ENCODE peak calls at places on chromosomes 16 and 17, in five cellular contexts. One of them, this sample, is unnamed.
A peak's percentile ranks its signal among the peaks of the same experiment; 100 is the strongest.

GRCh38 chr17:71184716-71185115 is 936.1 kb upstream of the SOX9 start:
- DNase-seq in right atrium auricular region: no peak
- DNase-seq in heart left ventricle: peak; percentile 13
- DNase-seq in tibial artery: no peak
- DNase-seq in esophagus squamous epithelium: no peak
- DNase-seq in this sample: no peak

GRCh38 chr17:4896332-4897197 is 2.8 kb upstream of the C17orf107 start:
- DNase-seq in heart left ventricle: no peak
- DNase-seq in esophagus squamous epithelium: no peak
- DNase-seq in tibial artery: no peak
- DNase-seq in right atrium auricular region: no peak
- DNase-seq in this sample: no peak

GRCh38 chr17:81444610-81445339 is 49.5 kb downstream of the BAHCC1 start:
- DNase-seq in tibial artery: no peak
- DNase-seq in esophagus squamous epithelium: no peak
- DNase-seq in right atrium auricular region: no peak
- DNase-seq in heart left ventricle: no peak
- DNase-seq in this sample: no peak

GRCh38 chr16:57358527-57359095 is at the start of gene CCL22:
- DNase-seq in esophagus squamous epithelium: no peak
- DNase-seq in heart left ventricle: no peak
- DNase-seq in right atrium auricular region: no peak
- DNase-seq in tibial artery: peak; percentile 47
- DNase-seq in this sample: no peak

GRCh38 chr17:45288825-45289224 is 26.9 kb upstream of the SPATA32 start:
- DNase-seq in heart left ventricle: peak; percentile 64
- DNase-seq in right atrium auricular region: no peak
- DNase-seq in tibial artery: no peak
- DNase-seq in esophagus squamous epithelium: no peak
- DNase-seq in this sample: peak; percentile 40

GRCh38 chr17:2266045-2266864 is 37.3 kb downstream of the SMG6 start:
- DNase-seq in heart left ventricle: no peak
- DNase-seq in esophagus squamous epithelium: no peak
- DNase-seq in right atrium auricular region: no peak
- DNase-seq in tibial artery: no peak
- DNase-seq in this sample: no peak

GRCh38 chr17:31533546-31534155 is 142.2 kb downstream of the RAB11FIP4 start:
- DNase-seq in heart left ventricle: no peak
- DNase-seq in tibial artery: no peak
- DNase-seq in right atrium auricular region: no peak
- DNase-seq in esophagus squamous epithelium: no peak
- DNase-seq in this sample: no peak

GRCh38 chr16:68563631-68564366 is 24.7 kb downstream of the ZFP90 start:
- DNase-seq in esophagus squamous epithelium: no peak
- DNase-seq in right atrium auricular region: no peak
- DNase-seq in heart left ventricle: no peak
- DNase-seq in tibial artery: no peak
- DNase-seq in this sample: no peak

GRCh38 chr16:12253731-12254130 is 277.2 kb downstream of the SNX29 start:
- DNase-seq in heart left ventricle: no peak
- DNase-seq in right atrium auricular region: no peak
- DNase-seq in esophagus squamous epithelium: no peak
- DNase-seq in tibial artery: no peak
- DNase-seq in this sample: no peak

GRCh38 chr17:16442141-16442540 is 26.8 kb downstream of the TRPV2 start:
- DNase-seq in heart left ventricle: no peak
- DNase-seq in tibial artery: no peak
- DNase-seq in right atrium auricular region: no peak
- DNase-seq in esophagus squamous epithelium: no peak
- DNase-seq in this sample: no peak

GRCh38 chr16:47644166-47644565 is 183.0 kb downstream of the PHKB start:
- DNase-seq in heart left ventricle: no peak
- DNase-seq in esophagus squamous epithelium: no peak
- DNase-seq in right atrium auricular region: no peak
- DNase-seq in tibial artery: no peak
- DNase-seq in this sample: no peak

DNA sequence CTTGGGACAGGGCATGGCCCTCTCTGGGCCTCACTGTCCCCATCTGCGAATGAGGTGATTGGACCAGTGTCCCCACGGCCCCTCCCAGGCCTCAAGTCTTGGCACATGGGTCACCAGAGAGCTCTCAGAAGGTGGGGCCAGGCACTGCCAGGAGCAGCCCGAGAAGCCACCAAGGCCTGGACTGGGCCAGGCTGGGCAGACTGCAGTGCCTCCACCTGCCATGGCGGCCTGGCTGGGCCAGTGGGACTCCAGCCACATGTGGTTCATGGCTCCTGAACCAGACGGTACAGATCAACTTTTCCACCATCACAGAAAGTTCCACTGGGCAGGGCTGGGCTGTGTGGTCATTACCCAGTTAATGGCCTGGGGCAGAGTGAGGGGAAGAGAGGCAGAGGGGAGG is 19.8 kb downstream of the C16orf95 start:
- DNase-seq in right atrium auricular region: no peak
- DNase-seq in tibial artery: no peak
- DNase-seq in heart left ventricle: no peak
- DNase-seq in esophagus squamous epithelium: no peak
- DNase-seq in this sample: no peak
- H3K27ac ChIP-seq in right atrium auricular region: no peak overlapping the region
- H3K27ac ChIP-seq in tibial artery: no peak overlapping the region
- H3K27ac ChIP-seq in heart left ventricle: no peak overlapping the region
- H3K27ac ChIP-seq in esophagus squamous epithelium: no peak overlapping the region
- H3K27ac ChIP-seq in this sample: no peak overlapping the region

GRCh38 chr16:66898207-66898606 is 17.9 kb downstream of the PDP2 start:
- DNase-seq in right atrium auricular region: no peak
- DNase-seq in heart left ventricle: peak; percentile 50
- DNase-seq in tibial artery: peak; percentile 95
- DNase-seq in esophagus squamous epithelium: no peak
- DNase-seq in this sample: no peak

GRCh38 chr16:66894055-66894454 is 13.7 kb downstream of the PDP2 start:
- DNase-seq in esophagus squamous epithelium: no peak
- DNase-seq in right atrium auricular region: no peak
- DNase-seq in heart left ventricle: no peak
- DNase-seq in tibial artery: no peak
- DNase-seq in this sample: no peak

GRCh38 chr16:66895999-66896398 is 15.7 kb downstream of the PDP2 start:
- DNase-seq in right atrium auricular region: no peak
- DNase-seq in tibial artery: no peak
- DNase-seq in heart left ventricle: no peak
- DNase-seq in esophagus squamous epithelium: no peak
- DNase-seq in this sample: no peak

GRCh38 chr16:66895697-66895995 is 15.3 kb downstream of the PDP2 start:
- DNase-seq in tibial artery: no peak
- DNase-seq in right atrium auricular region: no peak
- DNase-seq in heart left ventricle: no peak
- DNase-seq in esophagus squamous epithelium: no peak
- DNase-seq in this sample: no peak

DNA sequence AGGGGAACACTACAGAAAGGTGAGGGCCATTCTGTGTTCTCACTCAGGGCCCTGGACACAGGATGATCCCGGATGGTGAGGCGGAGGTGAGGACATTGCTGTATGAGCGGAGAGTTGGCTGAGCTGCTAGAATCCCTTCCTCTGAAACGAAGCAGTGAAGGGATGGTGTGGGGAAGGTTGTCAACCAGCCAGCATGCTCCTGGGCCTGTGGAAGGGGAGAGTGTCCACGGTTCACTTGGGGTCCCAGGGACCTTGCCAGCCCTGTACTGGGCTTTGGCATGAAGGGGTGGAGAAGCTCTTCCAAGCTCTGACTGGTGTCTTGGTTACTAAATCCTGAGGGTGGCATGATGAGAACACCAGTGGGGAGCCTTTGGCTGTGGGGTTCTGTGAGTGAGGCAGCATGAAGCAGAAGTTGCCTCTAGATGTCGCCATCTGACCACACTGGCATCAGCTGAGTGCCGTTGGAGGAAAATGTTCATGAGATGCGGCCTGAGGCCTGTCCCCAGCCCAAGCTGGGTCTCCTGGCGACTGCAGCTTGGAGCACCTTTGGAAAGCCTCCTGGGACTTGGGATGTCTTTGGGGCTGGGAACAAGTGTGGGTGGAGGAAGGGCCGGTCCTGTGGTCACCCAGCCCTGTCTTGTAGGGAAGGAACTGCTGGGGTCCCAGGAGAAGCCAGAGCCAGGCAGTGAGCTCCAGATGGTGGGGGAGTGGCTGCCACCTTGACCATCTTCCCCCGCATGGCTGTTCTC is 14.8 kb downstream of the PDP2 start:
- DNase-seq in heart left ventricle: peak; percentile 70
- DNase-seq in right atrium auricular region: no peak
- DNase-seq in esophagus squamous epithelium: peak; percentile 6
- DNase-seq in tibial artery: peak; percentile 80
- DNase-seq in this sample: peak; percentile 24
- H3K27ac ChIP-seq in heart left ventricle: no peak overlapping the region
- H3K27ac ChIP-seq in right atrium auricular region: peak overlapping the region; percentile 34
- H3K27ac ChIP-seq in esophagus squamous epithelium: peak overlapping the region; percentile 93
- H3K27ac ChIP-seq in tibial artery: peak overlapping the region; percentile 86
- H3K27ac ChIP-seq in this sample: no peak overlapping the region

GRCh38 chr16:70611785-70612303 is 34.5 kb upstream of the IL34 start:
- DNase-seq in right atrium auricular region: no peak
- DNase-seq in heart left ventricle: no peak
- DNase-seq in tibial artery: no peak
- DNase-seq in esophagus squamous epithelium: no peak
- DNase-seq in this sample: no peak

GRCh38 chr16:70610273-70611223 is 35.8 kb upstream of the IL34 start:
- DNase-seq in right atrium auricular region: no peak
- DNase-seq in heart left ventricle: peak; percentile 53
- DNase-seq in tibial artery: no peak
- DNase-seq in esophagus squamous epithelium: no peak
- DNase-seq in this sample: no peak

GRCh38 chr16:70611224-70611598 is 35.1 kb upstream of the IL34 start:
- DNase-seq in esophagus squamous epithelium: no peak
- DNase-seq in right atrium auricular region: no peak
- DNase-seq in tibial artery: no peak
- DNase-seq in heart left ventricle: no peak
- DNase-seq in this sample: no peak

GRCh38 chr16:70614208-70614951 is 32.0 kb upstream of the IL34 start:
- DNase-seq in tibial artery: no peak
- DNase-seq in esophagus squamous epithelium: no peak
- DNase-seq in right atrium auricular region: no peak
- DNase-seq in heart left ventricle: no peak
- DNase-seq in this sample: no peak

GRCh38 chr16:70612931-70613330 is 33.4 kb upstream of the IL34 start:
- DNase-seq in heart left ventricle: no peak
- DNase-seq in esophagus squamous epithelium: no peak
- DNase-seq in tibial artery: no peak
- DNase-seq in right atrium auricular region: no peak
- DNase-seq in this sample: no peak
- H3K27ac ChIP-seq in heart left ventricle: no peak overlapping the region
- H3K27ac ChIP-seq in esophagus squamous epithelium: no peak overlapping the region
- H3K27ac ChIP-seq in tibial artery: no peak overlapping the region
- H3K27ac ChIP-seq in right atrium auricular region: no peak overlapping the region
- H3K27ac ChIP-seq in this sample: no peak overlapping the region

GRCh38 chr16:81730090-81731051 is 48.7 kb upstream of the PLCG2 start:
- DNase-seq in right atrium auricular region: peak; percentile 87
- DNase-seq in esophagus squamous epithelium: no peak
- DNase-seq in tibial artery: peak; percentile 83
- DNase-seq in heart left ventricle: peak; percentile 91
- DNase-seq in this sample: peak; percentile 78
- H3K27ac ChIP-seq in right atrium auricular region: peak overlapping the region; percentile 26
- H3K27ac ChIP-seq in esophagus squamous epithelium: peak overlapping the region; percentile 81
- H3K27ac ChIP-seq in tibial artery: no peak overlapping the region
- H3K27ac ChIP-seq in heart left ventricle: peak overlapping the region; percentile 57
- H3K27ac ChIP-seq in this sample: no peak overlapping the region

This sample was measured in substantia nigra.